ENCODE peak calls at places on chromosomes 4 and X, in six cellular contexts. W is IMR-90, X is ovary, C is HAP-1, R is pancreas, S is PC-3. P is an unnamed sample. For H3K4me1 and H3K9me3, the result is how much of the 10 kb centered on the place peaks cover.

GRCh38 chr4:7073526-7074390 is 5.9 kb upstream of the GRPEL1 start:
- DNase-seq in S (peak), C (peak), R (no peak), X (no peak), W (peak), P (peak)

GRCh38 chr4:32203340-32203739 is 1483.2 kb downstream of the PCDH7 start:
- DNase-seq in W (no peak), C (no peak), X (no peak), R (no peak), S (no peak), P (no peak)

GRCh38 chr4:119337010-119337409 is 15.1 kb upstream of the FABP2 start:
- DNase-seq in X (no peak), R (no peak), S (no peak), W (no peak), C (no peak), P (peak)

GRCh38 chrX:101450951-101451350 is 34.3 kb upstream of the ARMCX4 start:
- DNase-seq in R (no peak), S (no peak), X (no peak), W (peak), C (no peak), P (peak)

GRCh38 chr4:157291071-157291470 is 70.5 kb downstream of the GRIA2 start:
- DNase-seq in S (peak), R (no peak), W (no peak), C (no peak), X (no peak), P (no peak)

GRCh38 chr4:16860506-16860905 is 37.9 kb downstream of the LDB2 start:
- DNase-seq in S (no peak), R (no peak), C (no peak), W (peak), X (no peak), P (peak)

GRCh38 chr4:113943863-113944262 is 35.6 kb downstream of the ARSJ start:
- DNase-seq in W (peak), S (peak), R (no peak), X (no peak), C (no peak), P (no peak)

GRCh38 chrX:133937022-133937421 is 48.4 kb downstream of the GPC3 start:
- DNase-seq in X (no peak), C (no peak), S (no peak), W (no peak), R (no peak), P (no peak)

GRCh38 chr4:47640911-47641310 is 155.8 kb downstream of the ATP10D start:
- DNase-seq in R (no peak), W (peak), C (no peak), X (no peak), S (no peak), P (peak)

GRCh38 chrX:47234583-47234982 is 1.8 kb downstream of the USP11 start:
- DNase-seq in C (no peak), W (peak), R (no peak), S (no peak), X (no peak), P (peak)

GRCh38 chr4:5385741-5386251 is 322.6 kb downstream of the EVC2 start:
- DNase-seq in R (peak), W (no peak), C (no peak), X (no peak), S (no peak), P (no peak)

GRCh38 chr4:93776386-93777080 is 52.0 kb upstream of the ATOH1 start:
- DNase-seq in X (no peak), R (no peak), C (no peak), S (peak), W (peak), P (peak)

GRCh38 chrX:69280956-69281355 is 115.7 kb upstream of the PJA1 start:
- DNase-seq in R (no peak), X (no peak), W (no peak), C (no peak), S (peak), P (no peak)

GRCh38 chr4:25032126-25032525 is 1.4 kb upstream of the LGI2 start:
- DNase-seq in S (peak), X (no peak), W (peak), C (no peak), R (no peak), P (peak)

GRCh38 chrX:40485427-40485826 is 95.3 kb upstream of the ATP6AP2 start:
- DNase-seq in C (no peak), S (no peak), R (no peak), X (no peak), W (no peak), P (no peak)
- H3K4me1 ChIP-seq in C (under half), S (under half), R (under half), X (under half), W (under half), P (under half)

GRCh38 chr4:1009647-1010521 is 1.5 kb upstream of the FGFRL1 start:
- DNase-seq in S (peak), X (peak), C (peak), W (peak), R (peak), P (peak)

GRCh38 chr4:1008840-1009646 is 2.4 kb upstream of the FGFRL1 start:
- DNase-seq in W (no peak), X (peak), R (peak), C (no peak), S (no peak), P (peak)

GRCh38 chr4:1011022-1011694 is at the start of gene FGFRL1:
- DNase-seq in S (peak), W (peak), X (peak), C (peak), R (peak), P (peak)

GRCh38 chr4:1012031-1012739 is 759 bp downstream of the FGFRL1 start:
- DNase-seq in X (peak), W (no peak), S (peak), R (peak), C (peak), P (peak)

DNA sequence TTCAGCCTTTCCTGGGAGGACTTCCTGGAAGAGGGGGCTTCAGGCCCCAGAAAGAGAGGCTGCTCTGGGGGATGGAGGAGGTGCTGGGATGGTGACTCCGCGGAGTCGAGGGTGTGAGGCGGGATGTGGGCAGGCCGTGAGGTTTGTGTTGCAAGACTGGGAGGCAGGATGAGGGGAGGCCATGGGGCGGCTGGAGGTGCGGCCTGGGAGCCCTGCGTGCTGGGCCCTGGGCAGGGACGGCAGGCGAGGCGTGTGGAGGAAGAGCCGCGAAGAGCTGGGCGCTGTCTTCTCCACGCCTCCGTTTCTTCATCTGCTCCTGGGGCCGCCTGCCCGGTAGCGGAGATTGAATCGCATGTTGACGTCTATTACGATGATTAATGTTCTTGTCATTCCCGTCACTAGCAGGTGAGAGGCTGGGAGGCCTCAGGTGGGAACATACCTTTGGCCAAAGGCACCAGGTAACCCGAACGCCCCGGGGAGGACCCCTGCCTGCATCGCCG is 854 bp upstream of the FGFRL1 start:
- DNase-seq in R (peak), C (peak), X (peak), W (peak), S (peak), P (peak)
- H3K4me3 ChIP-seq in R (peak), C (peak), X (peak), W (peak), S (peak), P (peak)

DNA sequence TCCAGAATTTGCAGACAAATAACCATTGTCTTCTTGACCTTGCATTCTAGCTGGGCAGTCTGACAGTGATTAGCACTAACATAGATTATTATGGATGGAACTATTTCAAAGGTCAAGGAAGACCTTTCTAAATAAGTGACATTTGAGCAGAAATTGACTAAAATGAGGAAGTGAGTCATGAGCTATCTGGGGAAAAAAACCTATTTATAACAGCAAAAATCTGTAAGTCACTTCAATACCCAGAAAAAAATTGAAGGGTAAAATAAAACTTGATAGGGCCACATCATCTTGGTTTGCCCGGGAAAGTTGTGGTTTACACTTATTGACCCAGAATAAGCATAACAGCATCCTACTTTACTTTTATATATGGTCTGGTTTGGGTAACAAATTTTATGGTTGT is 414.6 kb upstream of the HS3ST1 start:
- DNase-seq in C (no peak), S (no peak), X (no peak), W (no peak), R (no peak), P (no peak)
- H3K9me3 ChIP-seq in C (under half), S (under half), X (under half), W (under half), R (under half), P (under half)

GRCh38 chr4:87009095-87009648 is 74.4 kb downstream of the AFF1 start:
- DNase-seq in C (no peak), R (no peak), S (no peak), W (no peak), X (no peak), P (no peak)
- H3K4me1 ChIP-seq in C (under half), R (under half), S (under half), W (under half), X (under half), P (half or more)

GRCh38 chr4:69731261-69731660 is 29.2 kb downstream of the SULT1B1 start:
- DNase-seq in S (no peak), W (no peak), R (no peak), X (no peak), C (no peak), P (peak)
- H3K4me3 ChIP-seq in S (no peak), W (no peak), R (no peak), X (no peak), C (no peak), P (no peak)

GRCh38 chr4:71830-72229 is 18.7 kb downstream of the ZNF595 start:
- DNase-seq in C (no peak), X (no peak), S (peak), R (no peak), W (no peak), P (no peak)
- H3K9me3 ChIP-seq in C (under half), X (under half), S (under half), R (under half), W (under half), P (half or more)

GRCh38 chr4:26866781-26867180 is 6.1 kb downstream of the STIM2 start:
- DNase-seq in C (no peak), X (no peak), W (no peak), R (no peak), S (no peak), P (no peak)
- H3K4me1 ChIP-seq in C (under half), X (under half), W (under half), R (under half), S (under half), P (under half)

DNA sequence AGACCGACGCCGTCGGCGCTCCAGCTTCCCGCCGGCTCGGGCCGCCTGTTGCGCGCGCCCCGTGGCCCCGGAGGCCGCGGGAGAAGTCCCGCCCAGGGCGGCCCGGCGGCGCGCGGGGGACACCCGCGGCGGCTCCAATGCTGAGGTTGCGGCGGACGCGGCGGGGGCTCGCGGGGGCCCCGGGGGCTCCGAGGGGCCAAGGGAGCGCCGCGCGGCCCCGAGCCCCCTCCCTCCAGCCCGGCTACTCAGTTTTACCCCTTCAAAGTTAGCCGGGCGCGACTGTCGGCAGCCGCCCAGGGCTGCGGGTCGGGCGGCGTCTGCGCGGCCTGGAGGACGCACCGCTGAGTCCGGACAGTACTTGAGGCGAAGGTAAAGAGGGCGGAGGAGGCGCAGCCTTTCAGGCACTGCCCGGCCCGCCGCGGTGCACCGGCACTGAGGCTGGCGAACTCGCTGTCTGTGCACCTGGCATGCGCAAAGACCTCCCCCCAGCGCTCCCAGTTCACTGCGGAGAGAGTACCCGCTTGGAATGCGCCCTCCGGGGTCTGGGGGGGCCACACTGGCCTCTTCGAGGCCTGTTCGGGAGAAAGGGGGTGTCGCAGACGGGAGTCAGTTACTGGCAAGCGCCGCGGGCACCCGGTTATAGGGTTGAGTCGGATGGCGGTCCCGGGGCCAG is 1.3 kb downstream of the PCDH19 start:
- DNase-seq in R (peak), C (no peak), W (no peak), X (peak), S (no peak), P (no peak)
- H3K4me3 ChIP-seq in R (peak), C (no peak), W (no peak), X (peak), S (no peak), P (no peak)

GRCh38 chr4:136583567-136583966 is 948.7 kb downstream of the PCDH18 start:
- DNase-seq in X (no peak), C (no peak), W (no peak), S (no peak), R (no peak), P (no peak)

DNA sequence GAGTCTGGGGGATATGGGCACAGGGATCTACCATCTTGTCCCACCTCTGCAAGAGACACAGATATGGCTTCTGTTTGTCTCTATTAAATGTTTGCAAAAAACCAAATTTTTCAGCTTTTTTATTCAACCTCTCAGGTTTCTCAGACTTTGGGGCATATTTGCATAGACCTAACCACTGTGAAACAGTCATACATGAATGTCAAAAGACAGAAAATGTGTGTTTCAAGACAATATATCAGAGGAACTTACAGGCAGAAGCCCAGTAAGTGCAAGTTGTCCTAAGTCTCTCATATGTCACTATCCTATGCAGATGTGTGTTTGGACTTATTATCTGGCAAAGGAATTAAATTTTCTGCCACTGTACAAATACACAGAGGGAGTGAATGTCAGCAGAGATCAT is 951.2 kb downstream of the PCDH18 start:
- DNase-seq in X (no peak), C (no peak), R (no peak), S (no peak), W (no peak), P (no peak)
- H3K9me3 ChIP-seq in X (under half), C (under half), R (under half), S (under half), W (under half), P (under half)

DNA sequence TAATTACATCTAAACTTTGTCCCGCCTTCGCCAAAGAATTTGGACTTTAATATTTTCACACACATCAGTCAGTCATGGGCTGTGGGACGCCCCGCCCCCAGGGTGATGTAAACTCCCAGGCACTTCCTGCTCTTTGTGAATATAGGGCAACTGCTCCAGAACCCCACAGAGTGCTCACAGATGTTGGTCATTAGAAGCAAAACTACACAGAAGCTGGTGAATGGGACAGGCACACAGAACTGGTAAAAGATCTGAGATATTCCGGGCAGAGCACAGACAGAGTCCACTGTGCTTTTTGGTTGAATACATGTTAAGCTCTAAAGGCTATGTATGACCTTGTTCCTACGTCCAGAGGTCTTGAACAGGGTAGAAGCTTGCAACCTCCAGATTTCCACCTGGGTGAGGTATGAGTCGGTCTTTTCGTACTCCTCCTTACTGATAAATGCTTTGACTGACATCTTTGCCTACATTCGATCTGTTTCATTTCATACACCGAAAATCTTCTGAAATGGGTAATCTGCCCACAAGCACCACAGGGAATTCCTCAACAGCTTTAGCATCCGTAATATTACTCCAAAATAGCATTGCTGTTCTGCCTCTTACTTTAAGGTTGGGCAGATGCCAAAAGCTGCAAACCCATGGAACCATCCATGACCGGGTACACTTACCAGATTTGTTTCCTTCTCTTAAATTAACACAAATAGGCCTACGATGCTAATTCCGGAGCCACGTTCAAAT is 144.6 kb downstream of the AMELX start:
- DNase-seq in C (no peak), S (peak), R (no peak), X (peak), W (peak), P (peak)
- H3K4me1 ChIP-seq in C (under half), S (under half), R (under half), X (under half), W (under half), P (half or more)